ENCODE peak calls at places on chromosomes 5 and 9, in nine cellular contexts. W, Y, G, A, Q, U, F, B and J are unnamed samples.

GRCh38 chr5:160001457-160001856 is 7.5 kb upstream of the TTC1 start:
- DNase-seq in B (no peak), W (no peak), G (no peak), Q (no peak), F (no peak), Y (no peak), U (no peak), A (no peak), J (no peak)

GRCh38 chr9:129400001-129400970 is 220.6 kb downstream of the C9orf50 start:
- DNase-seq in G (no peak), A (no peak), U (no peak), W (peak; percentile 24), F (no peak), Q (no peak), Y (no peak), B (no peak), J (no peak)

GRCh38 chr5:9712506-9713285 is 82.5 kb upstream of the TAS2R1 start:
- DNase-seq in Q (no peak), W (no peak), F (peak; percentile 98), B (peak; percentile 98), U (no peak), G (peak; percentile 76), A (no peak), Y (no peak), J (peak; percentile 79)

GRCh38 chr5:15645376-15645775 is 145.4 kb downstream of the FBXL7 start:
- DNase-seq in G (no peak), W (no peak), Q (no peak), U (no peak), Y (no peak), B (peak; percentile 32), A (peak; percentile 22), F (peak; percentile 16), J (no peak)

GRCh38 chr9:14062449-14063187 is 251.3 kb downstream of the NFIB start:
- DNase-seq in Y (no peak), Q (no peak), G (no peak), B (no peak), U (no peak), F (peak; percentile 84), A (peak; percentile 88), W (no peak), J (peak; percentile 99)

GRCh38 chr5:90528704-90529233 is 615 bp downstream of the LYSMD3 start:
- DNase-seq in F (peak; percentile 29), A (peak; percentile 31), W (peak; percentile 15), U (no peak), G (peak; percentile 1), Y (peak; percentile 11), Q (peak; percentile 31), B (no peak), J (peak; percentile 32)

GRCh38 chr5:74386571-74387334 is 253.8 kb downstream of the ENC1 start:
- DNase-seq in Y (no peak), A (no peak), B (no peak), F (peak; percentile 75), Q (no peak), U (no peak), G (no peak), W (no peak), J (peak; percentile 37)

GRCh38 chr9:96476591-96476990 is 26.6 kb downstream of the HABP4 start:
- DNase-seq in B (no peak), Y (no peak), A (no peak), Q (no peak), F (peak; percentile 75), W (no peak), U (no peak), G (no peak), J (peak; percentile 49)

GRCh38 chr9:72211047-72211446 is 61.8 kb downstream of the GDA start:
- DNase-seq in Y (no peak), Q (no peak), W (no peak), A (no peak), G (no peak), B (no peak), F (no peak), U (no peak), J (no peak)

GRCh38 chr5:78361226-78361993 is 993 bp downstream of the SCAMP1 start:
- DNase-seq in B (no peak), A (peak; percentile 85), G (no peak), W (peak; percentile 53), Y (peak; percentile 48), U (peak; percentile 32), F (peak; percentile 78), Q (peak; percentile 84), J (peak; percentile 77)

GRCh38 chr9:88874391-88874790 is 116.9 kb upstream of the S1PR3 start:
- DNase-seq in Y (no peak), F (peak; percentile 10), Q (peak; percentile 8), W (no peak), U (no peak), A (no peak), G (no peak), B (no peak), J (no peak)

GRCh38 chr5:73365301-73365853 is 83.2 kb downstream of the FOXD1 start:
- DNase-seq in Q (no peak), W (no peak), G (peak; percentile 85), F (peak; percentile 96), Y (no peak), B (peak; percentile 52), U (no peak), A (peak; percentile 53), J (peak; percentile 95)

GRCh38 chr9:37678789-37679273 is 28.1 kb downstream of the FRMPD1 start:
- DNase-seq in F (no peak), W (no peak), B (no peak), U (peak; percentile 61), G (no peak), Q (peak; percentile 1), Y (no peak), A (no peak), J (no peak)

GRCh38 chr9:27352457-27353188 is 55.7 kb upstream of the EQTN start:
- DNase-seq in F (no peak), G (no peak), Y (no peak), U (no peak), Q (peak; percentile 57), A (no peak), B (no peak), W (no peak), J (no peak)

GRCh38 chr9:97660345-97660744 is 26.7 kb downstream of the NCBP1 start:
- DNase-seq in U (no peak), W (no peak), Q (peak; percentile 23), G (no peak), Y (no peak), A (no peak), B (no peak), F (no peak), J (no peak)

GRCh38 chr9:92686954-92687353 is 17.0 kb upstream of the IPPK start:
- DNase-seq in U (no peak), F (no peak), G (no peak), B (no peak), Q (peak; percentile 22), W (no peak), A (no peak), Y (no peak), J (no peak)

GRCh38 chr5:76733049-76733417 is 17.1 kb downstream of the F2R start:
- DNase-seq in Y (no peak), Q (peak; percentile 51), A (no peak), G (no peak), W (no peak), B (no peak), F (no peak), U (no peak), J (no peak)

GRCh38 chr9:127793093-127793708 is 7.4 kb downstream of the CDK9 start:
- DNase-seq in Y (no peak), A (no peak), G (no peak), W (no peak), B (no peak), Q (no peak), F (peak; percentile 62), U (no peak), J (no peak)

GRCh38 chr5:87151547-87151946 is 116.1 kb upstream of the RASA1 start:
- DNase-seq in G (peak; percentile 44), F (peak; percentile 97), U (no peak), Q (peak; percentile 47), W (no peak), B (peak; percentile 78), Y (no peak), A (peak; percentile 80), J (peak; percentile 87)

DNA sequence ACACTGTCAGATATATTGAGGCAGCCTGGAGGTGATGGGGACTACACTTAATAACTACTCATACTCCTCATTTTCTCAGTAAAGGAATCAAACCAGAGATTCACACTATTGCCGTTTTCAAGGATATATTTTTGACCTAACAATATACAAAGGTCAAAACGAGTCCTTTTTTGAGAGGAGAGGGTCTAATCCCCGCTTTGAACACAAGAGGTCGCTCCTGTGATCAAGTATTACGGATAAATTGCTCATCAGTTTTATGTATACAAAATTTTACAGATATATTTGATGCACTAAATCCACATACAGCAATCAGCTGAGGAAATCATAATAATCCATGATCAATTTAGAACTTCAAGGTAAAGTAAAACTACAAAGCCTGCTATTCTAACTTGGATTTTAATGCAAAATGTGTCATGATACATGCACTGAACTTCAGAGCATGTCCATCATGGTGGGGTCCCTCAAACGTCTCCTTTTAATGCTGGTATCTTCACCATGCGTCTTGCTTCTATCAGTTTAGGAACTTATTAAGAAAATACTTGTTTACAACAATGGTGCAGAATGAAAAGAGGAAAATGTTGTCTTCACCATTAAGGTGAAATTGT is 2.5 kb upstream of the ISL1 start:
- DNase-seq in W (no peak), F (peak; percentile 4), Q (peak; percentile 33), A (peak; percentile 29), B (no peak), U (no peak), Y (no peak), G (no peak), J (peak; percentile 53)
- TF ChIP-seq CTCF in W (no peak), F (peak; percentile 48), Q (peak; percentile 71), A (peak; percentile 64), B (peak; percentile 69), U (no peak), Y (no peak), G (peak; percentile 47), J (peak; percentile 67)

GRCh38 chr5:149546974-149547373 is 4.3 kb downstream of the CSNK1A1 start:
- DNase-seq in W (no peak), U (no peak), Y (no peak), G (no peak), A (no peak), F (no peak), Q (no peak), B (no peak), J (no peak)
- H3K4me3 ChIP-seq in W (no peak overlapping the region), U (peak overlapping the region; percentile 10), Y (no peak overlapping the region), G (no peak overlapping the region), A (no peak overlapping the region), F (peak overlapping the region; percentile 7), Q (peak overlapping the region; percentile 32), B (no peak overlapping the region), J (peak overlapping the region; percentile 19)

DNA sequence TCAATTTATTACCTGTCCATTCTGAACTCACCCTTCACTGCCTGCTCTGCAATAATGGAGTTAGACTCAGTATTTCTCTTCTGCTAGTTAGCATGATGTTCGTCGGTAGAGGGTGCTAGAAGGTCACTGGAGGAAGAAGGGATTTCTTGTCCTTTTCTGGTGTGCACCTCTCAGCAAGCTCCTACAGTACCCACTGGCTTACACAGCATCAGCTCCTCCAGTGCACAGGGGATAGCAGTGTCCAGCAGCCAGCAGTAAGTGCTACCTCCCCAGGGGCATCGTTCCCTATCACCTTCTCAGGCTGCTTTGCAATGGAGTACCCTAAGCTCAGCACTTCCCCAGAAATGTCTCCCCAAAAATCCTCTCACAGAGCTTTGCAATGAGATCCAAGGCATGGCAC is 45.9 kb upstream of the APC start:
- DNase-seq in Q (peak; percentile 73), G (no peak), W (no peak), A (peak; percentile 64), F (peak; percentile 43), B (no peak), Y (no peak), U (no peak), J (peak; percentile 54)
- TF ChIP-seq CTCF in Q (peak; percentile 60), G (peak; percentile 28), W (no peak), A (peak; percentile 51), F (peak; percentile 53), B (peak; percentile 30), Y (no peak), U (peak; percentile 19), J (peak; percentile 38)

GRCh38 chr5:124655211-124655880 is 91.1 kb downstream of the ZNF608 start:
- DNase-seq in G (no peak), B (no peak), Y (no peak), Q (no peak), A (peak; percentile 57), W (no peak), U (no peak), F (no peak), J (peak; percentile 51)
- H3K4me3 ChIP-seq in G (no peak overlapping the region), B (no peak overlapping the region), Y (no peak overlapping the region), Q (no peak overlapping the region), A (no peak overlapping the region), W (no peak overlapping the region), U (peak overlapping the region; percentile 46), F (no peak overlapping the region), J (no peak overlapping the region)